ENCODE peak calls at places on chromosomes 6 and 20, in ten cellular contexts. A, Z, K, O, V, U, H, T, J and E are unnamed samples.

GRCh38 chr6:593139-593906 is 63.6 kb downstream of the HUS1B start:
- DNase-seq in T (peak), H (peak), U (peak), J (peak), A (peak), O (peak), V (no peak), K (peak), Z (no peak), E (peak)

GRCh38 chr6:149236584-149236983 is 80.9 kb upstream of the TAB2 start:
- DNase-seq in T (no peak), A (peak), J (no peak), V (no peak), O (no peak), U (no peak), K (no peak), H (no peak), Z (no peak), E (no peak)

GRCh38 chr20:52892023-52892422 is 80.1 kb upstream of the TSHZ2 start:
- DNase-seq in T (no peak), U (no peak), K (no peak), Z (no peak), A (no peak), O (no peak), V (no peak), J (no peak), H (no peak), E (no peak)

GRCh38 chr20:43409041-43409913 is 48.4 kb upstream of the SRSF6 start:
- DNase-seq in O (no peak), J (peak), U (peak), V (peak), H (no peak), T (peak), Z (peak), A (peak), K (no peak), E (no peak)

GRCh38 chr20:53413188-53413631 is 180.4 kb downstream of the ZNF217 start:
- DNase-seq in H (peak), T (no peak), A (peak), Z (no peak), O (peak), K (no peak), V (no peak), J (no peak), U (peak), E (no peak)

GRCh38 chr20:4227085-4227821 is 211.9 kb upstream of the RNF24 start:
- DNase-seq in U (peak), A (peak), K (no peak), O (no peak), J (no peak), Z (peak), V (no peak), T (no peak), H (no peak), E (no peak)

GRCh38 chr6:68635706-68636513 is 828 bp downstream of the ADGRB3 start:
- DNase-seq in J (peak), O (no peak), Z (no peak), K (peak), T (peak), V (no peak), A (peak), H (no peak), U (no peak), E (peak)

GRCh38 chr6:137167702-137168377 is 5.6 kb downstream of the IL22RA2 start:
- DNase-seq in A (no peak), Z (no peak), H (no peak), T (no peak), O (no peak), V (no peak), K (no peak), U (no peak), J (no peak), E (no peak)

GRCh38 chr6:43724914-43725642 is 37.5 kb upstream of the MRPS18A start:
- DNase-seq in O (peak), U (peak), A (no peak), K (no peak), H (peak), Z (peak), T (no peak), J (no peak), V (peak), E (no peak)

GRCh38 chr6:90286884-90287488 is 9.7 kb downstream of the BACH2 start:
- DNase-seq in O (no peak), H (peak), K (no peak), T (peak), Z (no peak), U (peak), V (no peak), J (peak), A (peak), E (no peak)

GRCh38 chr20:4091332-4092135 is 76.2 kb upstream of the RNF24 start:
- DNase-seq in T (peak), Z (no peak), O (no peak), J (peak), A (peak), K (peak), U (peak), H (peak), V (peak), E (no peak)

GRCh38 chr6:81801489-81801888 is 49.0 kb upstream of the TENT5A start:
- DNase-seq in A (no peak), Z (no peak), T (no peak), J (no peak), K (no peak), V (no peak), H (no peak), U (no peak), O (no peak), E (no peak)

GRCh38 chr6:166456360-166457156 is 73.8 kb upstream of the MPC1 start:
- DNase-seq in J (no peak), A (peak), Z (no peak), T (no peak), O (no peak), H (peak), U (peak), V (no peak), K (no peak), E (no peak)